ENCODE peak calls at places on chromosomes 3 and 15, in ten cellular contexts. Z, U, G, Y, S, L, J, R, A and H are unnamed samples.

GRCh38 chr3:109373933-109374332 is 36.6 kb upstream of the DPPA4 start:
- DNase-seq in S (no peak), A (no peak), L (no peak), Y (no peak), Z (no peak), J (no peak), G (no peak), U (no peak), R (no peak), H (no peak)

GRCh38 chr3:52934626-52935530 is 37.5 kb upstream of the STIMATE start:
- DNase-seq in R (peak; percentile 33), Y (peak; percentile 55), J (peak; percentile 52), L (no peak), U (peak; percentile 17), G (peak; percentile 59), S (peak; percentile 64), A (peak; percentile 56), Z (no peak), H (no peak)

GRCh38 chr3:128491071-128491899 is 1.7 kb downstream of the GATA2 start:
- DNase-seq in G (peak; percentile 50), Y (no peak), S (no peak), R (no peak), J (no peak), A (peak; percentile 20), U (no peak), L (peak; percentile 66), Z (peak; percentile 61), H (no peak)

GRCh38 chr3:191774485-191774884 is 313.5 kb downstream of the PYDC2 start:
- DNase-seq in U (no peak), R (no peak), J (no peak), A (no peak), G (no peak), S (no peak), Z (no peak), Y (no peak), L (no peak), H (no peak)

GRCh38 chr3:169665264-169666078 is 2.0 kb upstream of the MECOM start:
- DNase-seq in A (no peak), J (no peak), G (peak; percentile 42), R (no peak), Z (no peak), Y (peak; percentile 12), U (no peak), L (peak; percentile 50), S (no peak), H (no peak)

GRCh38 chr3:110343376-110343775 is 728.2 kb upstream of the NECTIN3 start:
- DNase-seq in J (no peak), U (no peak), R (no peak), S (peak; percentile 33), A (no peak), Z (no peak), L (no peak), G (peak; percentile 71), Y (no peak), H (no peak)

GRCh38 chr3:156187146-156187769 is 66.9 kb downstream of the KCNAB1 start:
- DNase-seq in R (no peak), S (peak; percentile 62), J (no peak), Y (no peak), L (no peak), A (no peak), Z (no peak), U (no peak), G (no peak), H (no peak)

GRCh38 chr3:168024537-168024941 is 71.2 kb downstream of the GOLIM4 start:
- DNase-seq in A (no peak), Y (no peak), Z (no peak), R (no peak), U (no peak), S (peak; percentile 96), L (no peak), J (no peak), G (peak; percentile 79), H (no peak)

GRCh38 chr3:79003994-79004393 is 763.8 kb downstream of the ROBO1 start:
- DNase-seq in S (no peak), R (no peak), U (no peak), Y (no peak), J (no peak), L (no peak), Z (no peak), G (no peak), A (no peak), H (no peak)

GRCh38 chr15:98955331-98955730 is 52.3 kb downstream of the PGPEP1L start:
- DNase-seq in S (no peak), Y (no peak), U (peak; percentile 50), R (peak; percentile 49), J (no peak), G (no peak), Z (peak; percentile 82), L (no peak), A (no peak), H (no peak)

GRCh38 chr3:127375151-127375937 is 87.5 kb upstream of the PRR20G start:
- DNase-seq in Y (no peak), J (no peak), R (no peak), G (no peak), U (no peak), A (no peak), L (no peak), Z (no peak), S (no peak), H (no peak)

GRCh38 chr3:171456765-171457164 is 3.4 kb downstream of the TNIK start:
- DNase-seq in G (no peak), Z (no peak), R (no peak), A (no peak), S (no peak), U (no peak), Y (no peak), L (no peak), J (no peak), H (no peak)

GRCh38 chr3:152403632-152404066 is 134.9 kb downstream of the MBNL1 start:
- DNase-seq in J (no peak), A (peak; percentile 77), U (no peak), R (peak; percentile 78), Z (peak; percentile 84), Y (peak; percentile 17), S (peak; percentile 42), G (no peak), L (no peak), H (peak; percentile 76)

GRCh38 chr3:152400912-152401311 is 132.2 kb downstream of the MBNL1 start:
- DNase-seq in Z (no peak), L (no peak), R (no peak), A (no peak), G (no peak), Y (no peak), J (no peak), U (no peak), S (peak; percentile 94), H (no peak)

GRCh38 chr3:152404976-152405375 is 136.2 kb downstream of the MBNL1 start:
- DNase-seq in Z (no peak), A (no peak), L (no peak), Y (no peak), G (no peak), S (no peak), R (no peak), U (no peak), J (no peak), H (no peak)

GRCh38 chr3:152402698-152403456 is 134.1 kb downstream of the MBNL1 start:
- DNase-seq in Z (no peak), Y (no peak), R (no peak), U (no peak), L (no peak), J (no peak), S (peak; percentile 24), A (no peak), G (no peak), H (no peak)

DNA sequence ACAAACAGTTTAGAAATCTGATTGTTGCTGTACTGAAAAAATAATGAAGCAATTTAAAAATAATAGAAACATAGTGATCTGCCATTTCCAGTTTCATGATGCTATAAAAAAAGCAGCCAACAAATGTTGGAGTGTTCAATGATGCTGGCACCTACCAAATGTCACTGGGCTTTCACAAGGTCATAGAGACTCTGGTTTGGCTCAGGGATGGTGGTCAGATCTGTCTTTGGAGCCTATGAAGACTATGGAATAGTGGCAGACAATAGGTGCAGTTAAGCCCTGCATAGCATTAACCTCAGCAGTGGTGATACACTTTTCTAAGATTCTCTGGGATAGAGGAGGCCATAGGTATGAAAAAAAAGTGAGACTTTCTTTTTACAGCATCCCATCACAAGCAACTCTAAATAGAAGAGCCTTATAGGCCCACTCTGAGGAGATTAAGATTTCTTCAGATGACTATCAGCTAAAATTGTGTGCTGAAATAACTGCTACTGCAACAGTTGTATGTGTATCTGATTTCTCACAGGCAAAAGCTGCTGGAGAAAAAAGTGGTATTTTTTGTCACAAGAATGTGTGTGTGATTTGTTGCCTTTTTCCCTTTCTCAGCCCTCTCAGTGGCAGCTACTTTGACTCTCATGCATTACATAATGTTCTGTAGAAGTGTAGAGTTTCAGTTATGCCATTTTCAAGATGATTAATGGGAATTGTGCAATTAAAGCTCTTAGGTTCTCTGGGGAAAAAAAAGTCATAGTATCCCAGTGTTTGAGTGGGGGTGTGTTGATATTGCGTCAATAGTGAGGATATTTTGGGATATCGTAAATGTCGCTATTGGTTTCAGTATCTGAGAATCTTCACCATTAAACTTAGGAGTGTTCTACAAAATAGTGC is 137.4 kb downstream of the MBNL1 start:
- DNase-seq in A (no peak), J (no peak), U (no peak), L (no peak), Z (no peak), R (no peak), G (no peak), S (peak; percentile 87), Y (no peak), H (no peak)
- H3K4me1 ChIP-seq in A (peaks cover 44% of the 10 kb centered on the region), J (peaks cover 6% of the 10 kb centered on the region), U (peaks cover 6% of the 10 kb centered on the region), L (no peaks in the 10 kb centered on the region), Z (peaks cover 73% of the 10 kb centered on the region), R (peaks cover 88% of the 10 kb centered on the region), G (no peaks in the 10 kb centered on the region), S (peaks cover 11% of the 10 kb centered on the region), Y (no peaks in the 10 kb centered on the region), H (no peaks in the 10 kb centered on the region)

GRCh38 chr3:196317702-196318467 is at the start of gene DYNLT2B:
- DNase-seq in A (peak; percentile 93), R (peak; percentile 73), Y (peak; percentile 98), L (peak; percentile 89), Z (peak; percentile 92), S (peak; percentile 84), J (peak; percentile 84), G (peak; percentile 94), U (peak; percentile 86), H (peak; percentile 85)
- TF ChIP-seq POLR2A in A (no peak), R (peak; percentile 53), Y (peak; percentile 91), L (peak; percentile 58), Z (peak; percentile 16), S (no peak), J (peak; percentile 69), G (peak; percentile 96), U (peak; percentile 48), H (peak; percentile 32)

GRCh38 chr3:194102436-194102835 is 33.5 kb upstream of the HES1 start:
- DNase-seq in Z (no peak), G (no peak), L (no peak), A (no peak), S (no peak), J (no peak), Y (no peak), U (no peak), R (no peak), H (no peak)
- H3K27me3 ChIP-seq in Z (no peaks in the 10 kb centered on the region), G (peaks cover 5% of the 10 kb centered on the region), L (no peaks in the 10 kb centered on the region), A (no peaks in the 10 kb centered on the region), S (peaks cover 85% of the 10 kb centered on the region), J (no peaks in the 10 kb centered on the region), Y (no peaks in the 10 kb centered on the region), U (no peaks in the 10 kb centered on the region), R (no peaks in the 10 kb centered on the region), H (no peaks in the 10 kb centered on the region)

DNA sequence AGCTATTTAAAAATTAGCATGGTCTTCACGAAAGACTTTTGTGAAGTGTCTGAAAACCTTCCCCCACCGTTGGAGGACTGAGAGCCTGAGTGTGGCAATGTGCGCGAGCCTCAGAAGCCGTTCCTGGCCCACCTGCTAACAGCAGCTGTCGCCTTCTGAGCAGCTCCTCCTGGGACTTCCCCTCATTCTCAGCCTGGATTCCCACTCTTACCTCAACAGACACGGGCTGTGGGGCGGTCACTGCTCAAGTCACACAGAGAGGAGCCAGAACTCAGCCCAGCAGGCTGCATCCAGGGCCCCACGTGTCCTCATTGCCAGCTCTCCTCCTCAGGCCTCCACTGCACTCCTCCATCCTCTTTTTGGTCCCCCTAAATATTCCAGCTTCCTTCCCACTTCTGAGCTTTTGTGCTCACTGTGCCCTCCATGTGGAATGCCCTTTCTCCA is 7.8 kb downstream of the DNASE1L3 start:
- DNase-seq in A (no peak), G (no peak), U (no peak), S (no peak), Y (no peak), J (peak; percentile 63), Z (no peak), L (no peak), R (no peak), H (no peak)
- H3K4me1 ChIP-seq in A (peaks cover 9% of the 10 kb centered on the region), G (peaks cover 20% of the 10 kb centered on the region), U (peaks cover 4% of the 10 kb centered on the region), S (peaks cover 3% of the 10 kb centered on the region), Y (no peaks in the 10 kb centered on the region), J (peaks cover 18% of the 10 kb centered on the region), Z (no peaks in the 10 kb centered on the region), L (no peaks in the 10 kb centered on the region), R (peaks cover 22% of the 10 kb centered on the region), H (no peaks in the 10 kb centered on the region)